ENCODE peak calls at places on chromosomes 2 and 18, in ten cellular contexts. A is stimulated activated CD4-positive, alpha-beta T cell treated with anti-CD3 and anti-CD28 coated beads, TNF-alpha, amount 100 ng/mL, for 24 hours; X is HCT116; G is HCEC 1CT; Z is T-helper 1 cell; T is lung microvascular endothelial cell; N is kidney tubule cell; K is stimulated activated CD8-positive, alpha-beta memory T cell treated with anti-CD3 and anti-CD28 coated beads, Interleukin-2, amount 100 ng/mL, for 48 hours; E is glutamatergic neuron; B is neural crest cell. W is an unnamed sample.

GRCh38 chr2:15154289-15154688 is 406.8 kb downstream of the NBAS start:
- DNase-seq in X (no peak), T (no peak), Z (peak; percentile 21), B (no peak), E (no peak), G (no peak), K (no peak), N (peak; percentile 11), A (no peak), W (no peak)

GRCh38 chr18:27685807-27686412 is 491.0 kb downstream of the CDH2 start:
- DNase-seq in A (no peak), G (peak; percentile 1), N (peak; percentile 47), Z (no peak), T (peak; percentile 43), E (peak; percentile 56), X (peak; percentile 18), K (no peak), B (peak; percentile 50), W (no peak)

GRCh38 chr18:65093341-65093740 is 657.5 kb upstream of the CDH7 start:
- DNase-seq in T (no peak), X (no peak), A (no peak), N (no peak), K (no peak), G (no peak), Z (no peak), E (peak; percentile 28), B (no peak), W (no peak)

GRCh38 chr18:59961086-59961485 is 61.3 kb downstream of the PMAIP1 start:
- DNase-seq in X (no peak), B (no peak), Z (no peak), A (no peak), T (no peak), K (no peak), G (no peak), N (no peak), E (no peak), W (no peak)

GRCh38 chr2:209005371-209005770 is 418.5 kb upstream of the MAP2 start:
- DNase-seq in Z (no peak), N (peak; percentile 61), X (no peak), E (no peak), B (no peak), A (no peak), G (no peak), T (no peak), K (no peak), W (no peak)

GRCh38 chr18:23953984-23954383 is 60.6 kb upstream of the TTC39C start:
- DNase-seq in N (no peak), T (no peak), G (no peak), K (no peak), X (no peak), B (no peak), Z (no peak), A (no peak), E (no peak), W (no peak)

GRCh38 chr2:152815634-152816257 is 97.3 kb downstream of the ARL6IP6 start:
- DNase-seq in N (peak; percentile 35), X (no peak), E (no peak), K (no peak), Z (no peak), B (no peak), T (no peak), A (no peak), G (no peak), W (no peak)

GRCh38 chr2:55155206-55155605 is 76.9 kb downstream of the CLHC1 start:
- DNase-seq in X (no peak), B (no peak), K (no peak), T (no peak), E (no peak), G (no peak), N (no peak), A (no peak), Z (no peak), W (no peak)

GRCh38 chr2:32532341-32532740 is 95.5 kb upstream of the TTC27 start:
- DNase-seq in K (no peak), B (no peak), T (no peak), G (no peak), E (no peak), N (no peak), A (no peak), Z (no peak), X (no peak), W (no peak)

GRCh38 chr2:168192839-168193616 is 54.4 kb downstream of the STK39 start:
- DNase-seq in E (no peak), N (peak; percentile 74), K (no peak), G (no peak), X (no peak), Z (peak; percentile 87), A (no peak), B (no peak), T (peak; percentile 56), W (peak; percentile 7)

GRCh38 chr2:217551229-217551909 is 451.4 kb downstream of the TNS1 start:
- DNase-seq in G (peak; percentile 2), N (peak; percentile 74), X (no peak), E (no peak), K (no peak), T (no peak), B (no peak), Z (no peak), A (no peak), W (no peak)

GRCh38 chr18:5304232-5304631 is 8.7 kb upstream of the ZBTB14 start:
- DNase-seq in A (no peak), G (no peak), X (no peak), E (no peak), K (no peak), T (no peak), B (no peak), N (no peak), Z (no peak), W (no peak)

GRCh38 chr2:172232638-172233253 is 130.0 kb upstream of the DLX2 start:
- DNase-seq in E (no peak), B (no peak), A (no peak), X (no peak), Z (no peak), N (no peak), K (no peak), T (no peak), G (no peak), W (no peak)

GRCh38 chr2:119463136-119463535 is 31.5 kb downstream of the TMEM37 start:
- DNase-seq in A (no peak), E (no peak), B (no peak), X (no peak), T (no peak), K (no peak), G (no peak), Z (no peak), N (no peak), W (no peak)

GRCh38 chr2:46163804-46164569 is 133.2 kb upstream of the EPAS1 start:
- DNase-seq in A (no peak), B (no peak), T (no peak), Z (no peak), N (peak; percentile 68), G (no peak), E (no peak), K (no peak), X (no peak), W (no peak)

GRCh38 chr18:435940-436339 is 64.6 kb downstream of the COLEC12 start:
- DNase-seq in N (peak; percentile 91), K (no peak), X (no peak), T (no peak), A (no peak), E (no peak), G (peak; percentile 35), B (no peak), Z (no peak), W (no peak)

GRCh38 chr18:9918016-9918680 is 4.3 kb downstream of the VAPA start:
- DNase-seq in Z (no peak), E (no peak), K (no peak), G (peak; percentile 42), N (peak; percentile 68), A (no peak), T (peak; percentile 81), B (no peak), X (no peak), W (no peak)

GRCh38 chr2:114039681-114040080 is 149.8 kb downstream of the ACTR3 start:
- DNase-seq in E (no peak), N (no peak), K (no peak), X (no peak), A (no peak), Z (no peak), B (no peak), T (no peak), G (no peak), W (no peak)

GRCh38 chr2:235605306-235605998 is 111.6 kb downstream of the AGAP1 start:
- DNase-seq in N (peak; percentile 89), E (peak; percentile 79), K (no peak), G (peak; percentile 96), A (no peak), X (no peak), Z (no peak), T (peak; percentile 81), B (peak; percentile 58), W (no peak)

GRCh38 chr2:240810199-240810598 is 9.8 kb downstream of the KIF1A start:
- DNase-seq in K (no peak), Z (no peak), T (no peak), N (no peak), B (no peak), E (no peak), A (no peak), X (no peak), G (no peak), W (no peak)

GRCh38 chr2:164205347-164205746 is 415.9 kb downstream of the GRB14 start:
- DNase-seq in Z (no peak), G (peak; percentile 92), K (no peak), N (peak; percentile 3), B (no peak), A (no peak), T (no peak), E (no peak), X (no peak), W (no peak)

GRCh38 chr2:3703236-3703682 is at the start of gene DCDC2C:
- DNase-seq in B (no peak), G (no peak), X (no peak), Z (no peak), T (no peak), K (no peak), E (no peak), A (no peak), N (no peak), W (no peak)

GRCh38 chr2:214232266-214232665 is 178.6 kb upstream of the VWC2L start:
- DNase-seq in B (no peak), A (no peak), Z (no peak), G (peak; percentile 50), K (no peak), N (peak; percentile 36), X (no peak), T (no peak), E (no peak), W (no peak)

GRCh38 chr2:237574894-237575868 is 8.8 kb downstream of the PRLH start:
- DNase-seq in N (peak; percentile 49), A (no peak), T (peak; percentile 41), Z (no peak), E (no peak), K (no peak), G (no peak), X (peak; percentile 54), B (no peak), W (no peak)

GRCh38 chr2:18987592-18988073 is 370.8 kb downstream of the OSR1 start:
- DNase-seq in B (no peak), X (peak; percentile 44), Z (no peak), E (no peak), K (no peak), G (peak; percentile 92), N (peak; percentile 78), A (no peak), T (peak; percentile 63), W (no peak)

GRCh38 chr2:237048595-237048994 is 37.1 kb upstream of the COPS8 start:
- DNase-seq in A (no peak), X (no peak), K (no peak), E (no peak), G (no peak), B (no peak), T (no peak), Z (no peak), N (no peak), W (no peak)

GRCh38 chr2:7430421-7430868 is 513.2 kb downstream of the RNF144A start:
- DNase-seq in E (no peak), Z (peak; percentile 55), B (no peak), G (no peak), X (no peak), T (no peak), K (no peak), N (no peak), A (no peak), W (no peak)

GRCh38 chr2:133421516-133422324 is 146.5 kb downstream of the NCKAP5 start:
- DNase-seq in Z (no peak), X (no peak), E (no peak), K (no peak), T (no peak), A (no peak), N (peak; percentile 91), G (no peak), B (no peak), W (no peak)

W was measured in effector CD4-positive, alpha-beta T cell.